ENCODE peak calls at places on chromosomes 4 and X, in ten cellular contexts. One of them, this sample, is unnamed.

GRCh38 chrX:35115205-35115604 is 172.6 kb downstream of the FAM47B start:
- DNase-seq in K562: no peak
- DNase-seq in foreskin fibroblast: peak; percentile 49
- DNase-seq in thoracic aorta: no peak
- DNase-seq in cardiac fibroblast: peak; percentile 51
- DNase-seq in fibroblast of pulmonary artery: peak; percentile 33
- DNase-seq in OCI-LY7: no peak
- DNase-seq in endodermal cell: no peak
- DNase-seq in hepatocyte: no peak
- DNase-seq in astrocyte of the spinal cord: peak; percentile 68
- DNase-seq in this sample: no peak

GRCh38 chr4:48041535-48042137 is 25.1 kb downstream of the NIPAL1 start:
- DNase-seq in K562: no peak
- DNase-seq in foreskin fibroblast: no peak
- DNase-seq in thoracic aorta: no peak
- DNase-seq in cardiac fibroblast: no peak
- DNase-seq in fibroblast of pulmonary artery: no peak
- DNase-seq in OCI-LY7: no peak
- DNase-seq in endodermal cell: no peak
- DNase-seq in hepatocyte: no peak
- DNase-seq in astrocyte of the spinal cord: no peak
- DNase-seq in this sample: no peak

GRCh38 chr4:2832981-2833670 is 10.5 kb upstream of the ADD1 start:
- DNase-seq in K562: no peak
- DNase-seq in foreskin fibroblast: no peak
- DNase-seq in thoracic aorta: no peak
- DNase-seq in cardiac fibroblast: no peak
- DNase-seq in fibroblast of pulmonary artery: no peak
- DNase-seq in OCI-LY7: no peak
- DNase-seq in endodermal cell: peak; percentile 24
- DNase-seq in hepatocyte: no peak
- DNase-seq in astrocyte of the spinal cord: no peak
- DNase-seq in this sample: no peak

GRCh38 chr4:78749972-78750727 is 26.0 kb upstream of the BMP2K start:
- DNase-seq in K562: no peak
- DNase-seq in foreskin fibroblast: no peak
- DNase-seq in thoracic aorta: no peak
- DNase-seq in cardiac fibroblast: peak; percentile 43
- DNase-seq in fibroblast of pulmonary artery: peak; percentile 45
- DNase-seq in OCI-LY7: peak; percentile 81
- DNase-seq in endodermal cell: no peak
- DNase-seq in hepatocyte: no peak
- DNase-seq in astrocyte of the spinal cord: no peak
- DNase-seq in this sample: no peak

GRCh38 chr4:137253949-137254348 is 278.3 kb downstream of the PCDH18 start:
- DNase-seq in K562: no peak
- DNase-seq in foreskin fibroblast: peak; percentile 62
- DNase-seq in thoracic aorta: no peak
- DNase-seq in cardiac fibroblast: peak; percentile 85
- DNase-seq in fibroblast of pulmonary artery: peak; percentile 31
- DNase-seq in OCI-LY7: no peak
- DNase-seq in endodermal cell: no peak
- DNase-seq in hepatocyte: no peak
- DNase-seq in astrocyte of the spinal cord: peak; percentile 71
- DNase-seq in this sample: no peak

GRCh38 chr4:157804986-157805385 is 367.8 kb downstream of the GASK1B start:
- DNase-seq in K562: no peak
- DNase-seq in foreskin fibroblast: peak; percentile 41
- DNase-seq in thoracic aorta: no peak
- DNase-seq in cardiac fibroblast: peak; percentile 12
- DNase-seq in fibroblast of pulmonary artery: peak; percentile 19
- DNase-seq in OCI-LY7: no peak
- DNase-seq in endodermal cell: no peak
- DNase-seq in hepatocyte: peak; percentile 48
- DNase-seq in astrocyte of the spinal cord: peak; percentile 12
- DNase-seq in this sample: no peak

GRCh38 chr4:54226399-54227260 is 2.5 kb upstream of the PDGFRA start:
- DNase-seq in K562: no peak
- DNase-seq in foreskin fibroblast: peak; percentile 96
- DNase-seq in thoracic aorta: no peak
- DNase-seq in cardiac fibroblast: peak; percentile 75
- DNase-seq in fibroblast of pulmonary artery: peak; percentile 89
- DNase-seq in OCI-LY7: no peak
- DNase-seq in endodermal cell: peak; percentile 85
- DNase-seq in hepatocyte: peak; percentile 65
- DNase-seq in astrocyte of the spinal cord: peak; percentile 76
- DNase-seq in this sample: no peak

GRCh38 chr4:121950680-121951569 is 935 bp downstream of the TRPC3 start:
- DNase-seq in K562: peak; percentile 11
- DNase-seq in foreskin fibroblast: peak; percentile 50
- DNase-seq in thoracic aorta: no peak
- DNase-seq in cardiac fibroblast: peak; percentile 6
- DNase-seq in fibroblast of pulmonary artery: no peak
- DNase-seq in OCI-LY7: no peak
- DNase-seq in endodermal cell: peak; percentile 77
- DNase-seq in hepatocyte: peak; percentile 49
- DNase-seq in astrocyte of the spinal cord: peak; percentile 16
- DNase-seq in this sample: no peak

GRCh38 chr4:4462970-4463369 is 76.1 kb downstream of the NSG1 start:
- DNase-seq in K562: no peak
- DNase-seq in foreskin fibroblast: no peak
- DNase-seq in thoracic aorta: no peak
- DNase-seq in cardiac fibroblast: peak; percentile 33
- DNase-seq in fibroblast of pulmonary artery: no peak
- DNase-seq in OCI-LY7: no peak
- DNase-seq in endodermal cell: no peak
- DNase-seq in hepatocyte: no peak
- DNase-seq in astrocyte of the spinal cord: no peak
- DNase-seq in this sample: no peak

GRCh38 chr4:102343964-102344519 is 1.2 kb downstream of the SLC39A8 start:
- DNase-seq in K562: peak; percentile 63
- DNase-seq in foreskin fibroblast: peak; percentile 8
- DNase-seq in thoracic aorta: no peak
- DNase-seq in cardiac fibroblast: no peak
- DNase-seq in fibroblast of pulmonary artery: no peak
- DNase-seq in OCI-LY7: peak; percentile 52
- DNase-seq in endodermal cell: no peak
- DNase-seq in hepatocyte: peak; percentile 76
- DNase-seq in astrocyte of the spinal cord: no peak
- DNase-seq in this sample: peak; percentile 25

GRCh38 chr4:71396382-71396781 is 57.6 kb downstream of the SLC4A4 start:
- DNase-seq in K562: no peak
- DNase-seq in foreskin fibroblast: peak; percentile 22
- DNase-seq in thoracic aorta: no peak
- DNase-seq in cardiac fibroblast: peak; percentile 8
- DNase-seq in fibroblast of pulmonary artery: no peak
- DNase-seq in OCI-LY7: no peak
- DNase-seq in endodermal cell: no peak
- DNase-seq in hepatocyte: peak; percentile 8
- DNase-seq in astrocyte of the spinal cord: peak; percentile 43
- DNase-seq in this sample: peak; percentile 53

GRCh38 chrX:439236-439635 is 52.5 kb upstream of the PPP2R3B start:
- DNase-seq in K562: no peak
- DNase-seq in foreskin fibroblast: no peak
- DNase-seq in thoracic aorta: no peak
- DNase-seq in cardiac fibroblast: no peak
- DNase-seq in fibroblast of pulmonary artery: no peak
- DNase-seq in OCI-LY7: no peak
- DNase-seq in endodermal cell: no peak
- DNase-seq in hepatocyte: no peak
- DNase-seq in astrocyte of the spinal cord: no peak
- DNase-seq in this sample: no peak

GRCh38 chr4:153156263-153156662 is 48.0 kb upstream of the TRIM2 start:
- DNase-seq in K562: peak; percentile 47
- DNase-seq in foreskin fibroblast: no peak
- DNase-seq in thoracic aorta: no peak
- DNase-seq in cardiac fibroblast: no peak
- DNase-seq in fibroblast of pulmonary artery: no peak
- DNase-seq in OCI-LY7: peak; percentile 30
- DNase-seq in endodermal cell: peak; percentile 81
- DNase-seq in hepatocyte: no peak
- DNase-seq in astrocyte of the spinal cord: no peak
- DNase-seq in this sample: no peak

GRCh38 chrX:86023806-86024205 is 23.6 kb downstream of the CHM start:
- DNase-seq in K562: no peak
- DNase-seq in foreskin fibroblast: peak; percentile 7
- DNase-seq in thoracic aorta: no peak
- DNase-seq in cardiac fibroblast: peak; percentile 29
- DNase-seq in fibroblast of pulmonary artery: no peak
- DNase-seq in OCI-LY7: no peak
- DNase-seq in endodermal cell: no peak
- DNase-seq in hepatocyte: no peak
- DNase-seq in astrocyte of the spinal cord: no peak
- DNase-seq in this sample: no peak

GRCh38 chr4:6054162-6054922 is 36.1 kb upstream of the C4orf50 start:
- DNase-seq in K562: no peak
- DNase-seq in foreskin fibroblast: no peak
- DNase-seq in thoracic aorta: no peak
- DNase-seq in cardiac fibroblast: no peak
- DNase-seq in fibroblast of pulmonary artery: no peak
- DNase-seq in OCI-LY7: no peak
- DNase-seq in endodermal cell: no peak
- DNase-seq in hepatocyte: no peak
- DNase-seq in astrocyte of the spinal cord: no peak
- DNase-seq in this sample: no peak
- H3K4me3 ChIP-seq in K562: no peak overlapping the region
- H3K4me3 ChIP-seq in foreskin fibroblast: no peak overlapping the region
- H3K4me3 ChIP-seq in thoracic aorta: no peak overlapping the region
- H3K4me3 ChIP-seq in cardiac fibroblast: no peak overlapping the region
- H3K4me3 ChIP-seq in fibroblast of pulmonary artery: no peak overlapping the region
- H3K4me3 ChIP-seq in OCI-LY7: no peak overlapping the region
- H3K4me3 ChIP-seq in endodermal cell: no peak overlapping the region
- H3K4me3 ChIP-seq in hepatocyte: no peak overlapping the region
- H3K4me3 ChIP-seq in astrocyte of the spinal cord: no peak overlapping the region
- H3K4me3 ChIP-seq in this sample: no peak overlapping the region

GRCh38 chr4:7337196-7338058 is 97.3 kb downstream of the PSAPL1 start:
- DNase-seq in K562: no peak
- DNase-seq in foreskin fibroblast: no peak
- DNase-seq in thoracic aorta: no peak
- DNase-seq in cardiac fibroblast: no peak
- DNase-seq in fibroblast of pulmonary artery: no peak
- DNase-seq in OCI-LY7: no peak
- DNase-seq in endodermal cell: no peak
- DNase-seq in hepatocyte: no peak
- DNase-seq in astrocyte of the spinal cord: no peak
- DNase-seq in this sample: no peak

GRCh38 chr4:7338059-7338452 is 96.7 kb downstream of the PSAPL1 start:
- DNase-seq in K562: no peak
- DNase-seq in foreskin fibroblast: no peak
- DNase-seq in thoracic aorta: no peak
- DNase-seq in cardiac fibroblast: no peak
- DNase-seq in fibroblast of pulmonary artery: no peak
- DNase-seq in OCI-LY7: no peak
- DNase-seq in endodermal cell: no peak
- DNase-seq in hepatocyte: no peak
- DNase-seq in astrocyte of the spinal cord: no peak
- DNase-seq in this sample: no peak

GRCh38 chr4:7335363-7336066 is 99.2 kb downstream of the PSAPL1 start:
- DNase-seq in K562: peak; percentile 78
- DNase-seq in foreskin fibroblast: peak; percentile 22
- DNase-seq in thoracic aorta: no peak
- DNase-seq in cardiac fibroblast: peak; percentile 21
- DNase-seq in fibroblast of pulmonary artery: peak; percentile 29
- DNase-seq in OCI-LY7: peak; percentile 45
- DNase-seq in endodermal cell: peak; percentile 98
- DNase-seq in hepatocyte: peak; percentile 54
- DNase-seq in astrocyte of the spinal cord: no peak
- DNase-seq in this sample: no peak

GRCh38 chr4:7336067-7336569 is 98.6 kb downstream of the PSAPL1 start:
- DNase-seq in K562: no peak
- DNase-seq in foreskin fibroblast: no peak
- DNase-seq in thoracic aorta: no peak
- DNase-seq in cardiac fibroblast: no peak
- DNase-seq in fibroblast of pulmonary artery: no peak
- DNase-seq in OCI-LY7: no peak
- DNase-seq in endodermal cell: no peak
- DNase-seq in hepatocyte: no peak
- DNase-seq in astrocyte of the spinal cord: no peak
- DNase-seq in this sample: no peak

DNA sequence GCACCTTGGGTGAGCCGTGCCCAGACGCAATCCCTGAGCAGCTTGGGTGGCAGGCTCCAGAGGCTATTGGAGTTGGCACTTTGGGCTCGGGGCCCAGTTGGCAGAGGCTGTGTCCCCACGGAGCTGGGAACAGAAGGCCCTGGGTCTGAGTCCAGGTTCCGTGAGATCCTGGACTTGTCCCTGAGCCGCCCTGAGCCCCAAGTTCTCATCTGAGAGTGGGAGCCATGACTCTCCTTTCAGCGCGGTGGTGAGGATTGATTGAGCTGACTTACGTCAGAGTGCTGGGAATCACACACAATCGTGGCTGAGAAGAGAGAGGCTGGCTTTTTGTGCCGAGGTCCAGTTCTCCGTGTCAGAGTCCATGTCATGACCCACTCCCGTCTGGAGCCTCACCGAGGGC is 98.0 kb downstream of the PSAPL1 start:
- DNase-seq in K562: no peak
- DNase-seq in foreskin fibroblast: no peak
- DNase-seq in thoracic aorta: no peak
- DNase-seq in cardiac fibroblast: no peak
- DNase-seq in fibroblast of pulmonary artery: no peak
- DNase-seq in OCI-LY7: no peak
- DNase-seq in endodermal cell: no peak
- DNase-seq in hepatocyte: no peak
- DNase-seq in astrocyte of the spinal cord: no peak
- DNase-seq in this sample: no peak
- TF ChIP-seq CTCF in K562: no peak
- TF ChIP-seq CTCF in foreskin fibroblast: no peak
- TF ChIP-seq CTCF in thoracic aorta: no peak
- TF ChIP-seq CTCF in cardiac fibroblast: no peak
- TF ChIP-seq CTCF in fibroblast of pulmonary artery: no peak
- TF ChIP-seq CTCF in OCI-LY7: no peak
- TF ChIP-seq CTCF in endodermal cell: no peak
- TF ChIP-seq CTCF in hepatocyte: no peak
- TF ChIP-seq CTCF in astrocyte of the spinal cord: no peak
- TF ChIP-seq CTCF in this sample: no peak

DNA sequence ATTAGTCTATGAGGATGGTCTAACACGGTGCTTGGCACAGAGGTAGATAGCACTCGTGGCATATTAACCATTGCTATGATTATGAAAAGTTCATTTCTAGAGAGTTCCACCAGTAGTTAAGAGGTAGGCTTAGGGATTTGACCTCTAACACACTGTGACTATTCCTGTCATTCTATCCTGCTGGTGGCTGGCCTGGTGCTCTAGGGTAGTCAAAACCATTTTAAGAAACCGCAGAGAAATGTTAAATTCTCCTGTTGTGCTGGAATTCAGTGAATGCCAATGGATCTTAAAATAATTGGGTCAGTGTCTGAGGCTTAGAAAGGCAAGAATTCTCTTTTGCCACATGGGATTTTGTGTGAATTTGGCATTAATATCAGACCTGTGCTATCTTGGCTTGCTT is 53.9 kb downstream of the VGLL1 start:
- DNase-seq in K562: no peak
- DNase-seq in foreskin fibroblast: no peak
- DNase-seq in thoracic aorta: no peak
- DNase-seq in cardiac fibroblast: no peak
- DNase-seq in fibroblast of pulmonary artery: no peak
- DNase-seq in OCI-LY7: no peak
- DNase-seq in endodermal cell: no peak
- DNase-seq in hepatocyte: no peak
- DNase-seq in astrocyte of the spinal cord: no peak
- DNase-seq in this sample: no peak
- H3K4me3 ChIP-seq in K562: no peak overlapping the region
- H3K4me3 ChIP-seq in foreskin fibroblast: no peak overlapping the region
- H3K4me3 ChIP-seq in thoracic aorta: no peak overlapping the region
- H3K4me3 ChIP-seq in cardiac fibroblast: no peak overlapping the region
- H3K4me3 ChIP-seq in fibroblast of pulmonary artery: no peak overlapping the region
- H3K4me3 ChIP-seq in OCI-LY7: no peak overlapping the region
- H3K4me3 ChIP-seq in endodermal cell: no peak overlapping the region
- H3K4me3 ChIP-seq in hepatocyte: no peak overlapping the region
- H3K4me3 ChIP-seq in astrocyte of the spinal cord: no peak overlapping the region
- H3K4me3 ChIP-seq in this sample: no peak overlapping the region

GRCh38 chrX:27599928-27600327 is 9.8 kb downstream of the DCAF8L2 start:
- DNase-seq in K562: no peak
- DNase-seq in foreskin fibroblast: no peak
- DNase-seq in thoracic aorta: no peak
- DNase-seq in cardiac fibroblast: peak; percentile 72
- DNase-seq in fibroblast of pulmonary artery: peak; percentile 71
- DNase-seq in OCI-LY7: no peak
- DNase-seq in endodermal cell: no peak
- DNase-seq in hepatocyte: no peak
- DNase-seq in astrocyte of the spinal cord: peak; percentile 36
- DNase-seq in this sample: no peak
- TF ChIP-seq CTCF in K562: no peak
- TF ChIP-seq CTCF in foreskin fibroblast: no peak
- TF ChIP-seq CTCF in thoracic aorta: no peak
- TF ChIP-seq CTCF in cardiac fibroblast: no peak
- TF ChIP-seq CTCF in fibroblast of pulmonary artery: peak; percentile 23
- TF ChIP-seq CTCF in OCI-LY7: no peak
- TF ChIP-seq CTCF in endodermal cell: peak; percentile 27
- TF ChIP-seq CTCF in hepatocyte: no peak
- TF ChIP-seq CTCF in astrocyte of the spinal cord: no peak
- TF ChIP-seq CTCF in this sample: peak; percentile 2